ENCODE peak calls at places on chromosomes 5 and 9, in eight cellular contexts. One of them, this sample, is unnamed.

GRCh38 chr9:129108805-129109370 is 1.7 kb downstream of the CRAT start:
- DNase-seq in nephron progenitor cell: no peak
- DNase-seq in CD8-positive, alpha-beta T cell: no peak
- DNase-seq in activated B cell treated with CpG ODN at 0.5 μM for 24 hours: no peak
- DNase-seq in heart right ventricle: no peak
- DNase-seq in Peyer's patch: peak
- DNase-seq in upper lobe of right lung: no peak
- DNase-seq in hepatocyte: no peak
- DNase-seq in this sample: no peak

GRCh38 chr9:94866770-94867169 is 140.3 kb downstream of the AOPEP start:
- DNase-seq in nephron progenitor cell: no peak
- DNase-seq in CD8-positive, alpha-beta T cell: no peak
- DNase-seq in activated B cell treated with CpG ODN at 0.5 μM for 24 hours: no peak
- DNase-seq in heart right ventricle: no peak
- DNase-seq in Peyer's patch: no peak
- DNase-seq in upper lobe of right lung: no peak
- DNase-seq in hepatocyte: no peak
- DNase-seq in this sample: no peak

GRCh38 chr5:131321066-131321465 is 57.2 kb downstream of the CDC42SE2 start:
- DNase-seq in nephron progenitor cell: no peak
- DNase-seq in CD8-positive, alpha-beta T cell: no peak
- DNase-seq in activated B cell treated with CpG ODN at 0.5 μM for 24 hours: no peak
- DNase-seq in heart right ventricle: no peak
- DNase-seq in Peyer's patch: no peak
- DNase-seq in upper lobe of right lung: no peak
- DNase-seq in hepatocyte: no peak
- DNase-seq in this sample: no peak

GRCh38 chr5:172866802-172867748 is 33.0 kb downstream of the ERGIC1 start:
- DNase-seq in nephron progenitor cell: no peak
- DNase-seq in CD8-positive, alpha-beta T cell: no peak
- DNase-seq in activated B cell treated with CpG ODN at 0.5 μM for 24 hours: no peak
- DNase-seq in heart right ventricle: peak
- DNase-seq in Peyer's patch: no peak
- DNase-seq in upper lobe of right lung: no peak
- DNase-seq in hepatocyte: no peak
- DNase-seq in this sample: no peak

GRCh38 chr9:87557996-87558395 is 60.3 kb downstream of the DAPK1 start:
- DNase-seq in nephron progenitor cell: no peak
- DNase-seq in CD8-positive, alpha-beta T cell: no peak
- DNase-seq in activated B cell treated with CpG ODN at 0.5 μM for 24 hours: no peak
- DNase-seq in heart right ventricle: no peak
- DNase-seq in Peyer's patch: no peak
- DNase-seq in upper lobe of right lung: no peak
- DNase-seq in hepatocyte: no peak
- DNase-seq in this sample: peak

GRCh38 chr9:115172105-115172504 is 54.1 kb upstream of the TNC start:
- DNase-seq in nephron progenitor cell: no peak
- DNase-seq in CD8-positive, alpha-beta T cell: no peak
- DNase-seq in activated B cell treated with CpG ODN at 0.5 μM for 24 hours: no peak
- DNase-seq in heart right ventricle: no peak
- DNase-seq in Peyer's patch: no peak
- DNase-seq in upper lobe of right lung: no peak
- DNase-seq in hepatocyte: no peak
- DNase-seq in this sample: no peak

GRCh38 chr9:121711281-121711680 is 59.8 kb downstream of the DAB2IP start:
- DNase-seq in nephron progenitor cell: no peak
- DNase-seq in CD8-positive, alpha-beta T cell: no peak
- DNase-seq in activated B cell treated with CpG ODN at 0.5 μM for 24 hours: no peak
- DNase-seq in heart right ventricle: no peak
- DNase-seq in Peyer's patch: no peak
- DNase-seq in upper lobe of right lung: no peak
- DNase-seq in hepatocyte: no peak
- DNase-seq in this sample: no peak

GRCh38 chr5:103467831-103468230 is 94.8 kb downstream of the NUDT12 start:
- DNase-seq in nephron progenitor cell: no peak
- DNase-seq in CD8-positive, alpha-beta T cell: no peak
- DNase-seq in activated B cell treated with CpG ODN at 0.5 μM for 24 hours: no peak
- DNase-seq in heart right ventricle: no peak
- DNase-seq in Peyer's patch: no peak
- DNase-seq in upper lobe of right lung: no peak
- DNase-seq in hepatocyte: no peak
- DNase-seq in this sample: no peak

DNA sequence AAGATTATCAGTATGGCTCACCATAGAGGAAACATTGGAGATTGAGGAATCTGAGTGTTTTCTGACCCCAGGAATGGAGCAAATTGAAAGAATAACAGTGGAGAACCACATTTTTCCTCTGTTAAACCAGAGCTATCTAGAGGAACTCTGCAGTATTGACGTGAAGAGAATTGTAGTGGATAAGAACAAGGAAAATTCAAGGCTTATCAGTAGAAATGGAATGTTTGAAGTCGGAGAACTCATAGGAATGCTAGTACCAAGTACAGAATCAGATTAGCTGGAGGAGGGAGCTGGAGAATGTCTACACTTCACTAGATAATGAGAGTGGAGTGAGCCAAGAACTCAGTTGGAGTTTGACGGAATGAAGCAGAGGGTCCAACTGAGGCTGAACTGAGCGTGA is 50.3 kb downstream of the SNCAIP start:
- DNase-seq in nephron progenitor cell: no peak
- DNase-seq in CD8-positive, alpha-beta T cell: no peak
- DNase-seq in activated B cell treated with CpG ODN at 0.5 μM for 24 hours: no peak
- DNase-seq in heart right ventricle: no peak
- DNase-seq in Peyer's patch: no peak
- DNase-seq in upper lobe of right lung: no peak
- DNase-seq in hepatocyte: peak
- DNase-seq in this sample: peak
- TF ChIP-seq CTCF in nephron progenitor cell: no peak
- TF ChIP-seq CTCF in CD8-positive, alpha-beta T cell: no peak
- TF ChIP-seq CTCF in activated B cell treated with CpG ODN at 0.5 μM for 24 hours: no peak
- TF ChIP-seq CTCF in heart right ventricle: no peak
- TF ChIP-seq CTCF in Peyer's patch: no peak
- TF ChIP-seq CTCF in upper lobe of right lung: no peak
- TF ChIP-seq CTCF in hepatocyte: no peak
- TF ChIP-seq CTCF in this sample: no peak

DNA sequence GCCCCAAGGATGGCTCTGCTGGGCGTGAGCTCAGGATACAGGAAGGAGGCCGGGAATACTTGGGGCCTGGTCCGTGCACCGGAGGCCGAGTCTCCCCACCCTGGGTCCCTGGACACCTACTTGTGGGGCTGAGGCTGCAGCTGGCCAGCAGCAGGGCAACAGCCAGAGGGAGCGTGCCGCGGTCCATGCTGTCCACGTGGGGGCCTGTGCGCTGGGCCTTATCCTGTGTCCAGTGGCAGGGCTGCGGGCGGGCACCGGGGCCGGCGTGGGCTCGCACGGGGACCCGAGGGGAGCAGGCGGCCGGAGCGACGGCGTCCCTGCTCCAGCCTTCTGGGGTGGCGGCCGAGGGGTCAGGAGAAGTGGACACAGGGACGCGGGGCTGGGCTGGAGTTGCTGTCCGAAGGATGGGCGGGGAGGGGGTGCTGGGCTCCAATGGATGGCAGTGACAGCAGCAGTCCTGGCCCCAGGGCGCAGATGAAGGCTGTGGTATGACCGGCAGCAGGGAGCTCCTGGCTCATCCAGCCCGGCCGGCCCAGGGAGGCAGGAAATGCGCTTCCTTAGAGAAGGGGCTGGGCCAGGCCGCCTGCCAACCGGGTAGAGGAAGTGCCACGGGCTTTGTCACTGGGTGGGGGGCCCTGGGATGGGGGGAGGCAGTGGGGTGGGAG is at the start of gene ENG:
- DNase-seq in nephron progenitor cell: peak
- DNase-seq in CD8-positive, alpha-beta T cell: no peak
- DNase-seq in activated B cell treated with CpG ODN at 0.5 μM for 24 hours: no peak
- DNase-seq in heart right ventricle: peak
- DNase-seq in Peyer's patch: no peak
- DNase-seq in upper lobe of right lung: peak
- DNase-seq in hepatocyte: peak
- DNase-seq in this sample: peak
- TF ChIP-seq CTCF in nephron progenitor cell: no peak
- TF ChIP-seq CTCF in CD8-positive, alpha-beta T cell: no peak
- TF ChIP-seq CTCF in activated B cell treated with CpG ODN at 0.5 μM for 24 hours: no peak
- TF ChIP-seq CTCF in heart right ventricle: no peak
- TF ChIP-seq CTCF in Peyer's patch: no peak
- TF ChIP-seq CTCF in upper lobe of right lung: no peak
- TF ChIP-seq CTCF in hepatocyte: no peak
- TF ChIP-seq CTCF in this sample: peak

GRCh38 chr9:28999057-28999456 is 1425.8 kb upstream of the C9orf72 start:
- DNase-seq in nephron progenitor cell: no peak
- DNase-seq in CD8-positive, alpha-beta T cell: no peak
- DNase-seq in activated B cell treated with CpG ODN at 0.5 μM for 24 hours: no peak
- DNase-seq in heart right ventricle: no peak
- DNase-seq in Peyer's patch: no peak
- DNase-seq in upper lobe of right lung: no peak
- DNase-seq in hepatocyte: no peak
- DNase-seq in this sample: no peak

GRCh38 chr9:28999806-29000205 is 1426.5 kb upstream of the C9orf72 start:
- DNase-seq in nephron progenitor cell: no peak
- DNase-seq in CD8-positive, alpha-beta T cell: no peak
- DNase-seq in activated B cell treated with CpG ODN at 0.5 μM for 24 hours: no peak
- DNase-seq in heart right ventricle: no peak
- DNase-seq in Peyer's patch: no peak
- DNase-seq in upper lobe of right lung: no peak
- DNase-seq in hepatocyte: no peak
- DNase-seq in this sample: no peak

GRCh38 chr9:29006603-29007002 is 1433.3 kb upstream of the C9orf72 start:
- DNase-seq in nephron progenitor cell: no peak
- DNase-seq in CD8-positive, alpha-beta T cell: no peak
- DNase-seq in activated B cell treated with CpG ODN at 0.5 μM for 24 hours: no peak
- DNase-seq in heart right ventricle: no peak
- DNase-seq in Peyer's patch: no peak
- DNase-seq in upper lobe of right lung: no peak
- DNase-seq in hepatocyte: no peak
- DNase-seq in this sample: no peak

GRCh38 chr9:29004988-29005387 is 1431.7 kb upstream of the C9orf72 start:
- DNase-seq in nephron progenitor cell: no peak
- DNase-seq in CD8-positive, alpha-beta T cell: no peak
- DNase-seq in activated B cell treated with CpG ODN at 0.5 μM for 24 hours: no peak
- DNase-seq in heart right ventricle: no peak
- DNase-seq in Peyer's patch: no peak
- DNase-seq in upper lobe of right lung: no peak
- DNase-seq in hepatocyte: no peak
- DNase-seq in this sample: no peak

DNA sequence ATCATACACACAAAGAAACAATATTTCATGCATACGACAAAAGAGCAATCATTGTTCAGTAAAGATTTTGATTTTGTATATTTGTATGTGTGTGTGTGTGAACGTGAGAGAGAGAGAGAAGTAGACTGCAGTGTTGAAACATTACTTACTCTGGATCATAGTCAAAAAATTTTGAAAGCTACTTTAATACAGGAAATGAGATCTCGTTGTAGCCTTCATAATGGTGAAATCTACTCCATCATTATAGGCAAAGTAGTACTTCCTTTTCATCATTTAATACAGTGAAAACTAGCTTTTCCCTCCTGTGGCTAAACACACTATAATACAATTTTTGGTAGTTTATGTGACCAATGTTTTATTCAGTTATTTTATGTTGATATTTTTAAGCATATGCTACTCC is 1427.7 kb upstream of the C9orf72 start:
- DNase-seq in nephron progenitor cell: no peak
- DNase-seq in CD8-positive, alpha-beta T cell: no peak
- DNase-seq in activated B cell treated with CpG ODN at 0.5 μM for 24 hours: no peak
- DNase-seq in heart right ventricle: no peak
- DNase-seq in Peyer's patch: no peak
- DNase-seq in upper lobe of right lung: no peak
- DNase-seq in hepatocyte: no peak
- DNase-seq in this sample: no peak
- TF ChIP-seq CTCF in nephron progenitor cell: no peak
- TF ChIP-seq CTCF in CD8-positive, alpha-beta T cell: no peak
- TF ChIP-seq CTCF in activated B cell treated with CpG ODN at 0.5 μM for 24 hours: no peak
- TF ChIP-seq CTCF in heart right ventricle: no peak
- TF ChIP-seq CTCF in Peyer's patch: no peak
- TF ChIP-seq CTCF in upper lobe of right lung: no peak
- TF ChIP-seq CTCF in hepatocyte: no peak
- TF ChIP-seq CTCF in this sample: no peak

GRCh38 chr5:31854181-31854624 is 215.3 kb downstream of the PDZD2 start:
- DNase-seq in nephron progenitor cell: peak
- DNase-seq in CD8-positive, alpha-beta T cell: peak
- DNase-seq in activated B cell treated with CpG ODN at 0.5 μM for 24 hours: no peak
- DNase-seq in heart right ventricle: peak
- DNase-seq in Peyer's patch: no peak
- DNase-seq in upper lobe of right lung: peak
- DNase-seq in hepatocyte: peak
- DNase-seq in this sample: peak

GRCh38 chr5:31855527-31855862 is 216.6 kb downstream of the PDZD2 start:
- DNase-seq in nephron progenitor cell: no peak
- DNase-seq in CD8-positive, alpha-beta T cell: no peak
- DNase-seq in activated B cell treated with CpG ODN at 0.5 μM for 24 hours: no peak
- DNase-seq in heart right ventricle: no peak
- DNase-seq in Peyer's patch: no peak
- DNase-seq in upper lobe of right lung: no peak
- DNase-seq in hepatocyte: no peak
- DNase-seq in this sample: no peak

GRCh38 chr5:31853398-31854135 is 214.6 kb downstream of the PDZD2 start:
- DNase-seq in nephron progenitor cell: no peak
- DNase-seq in CD8-positive, alpha-beta T cell: no peak
- DNase-seq in activated B cell treated with CpG ODN at 0.5 μM for 24 hours: no peak
- DNase-seq in heart right ventricle: no peak
- DNase-seq in Peyer's patch: no peak
- DNase-seq in upper lobe of right lung: no peak
- DNase-seq in hepatocyte: no peak
- DNase-seq in this sample: no peak

GRCh38 chr5:31851290-31851689 is 212.4 kb downstream of the PDZD2 start:
- DNase-seq in nephron progenitor cell: no peak
- DNase-seq in CD8-positive, alpha-beta T cell: no peak
- DNase-seq in activated B cell treated with CpG ODN at 0.5 μM for 24 hours: no peak
- DNase-seq in heart right ventricle: no peak
- DNase-seq in Peyer's patch: no peak
- DNase-seq in upper lobe of right lung: no peak
- DNase-seq in hepatocyte: no peak
- DNase-seq in this sample: no peak

DNA sequence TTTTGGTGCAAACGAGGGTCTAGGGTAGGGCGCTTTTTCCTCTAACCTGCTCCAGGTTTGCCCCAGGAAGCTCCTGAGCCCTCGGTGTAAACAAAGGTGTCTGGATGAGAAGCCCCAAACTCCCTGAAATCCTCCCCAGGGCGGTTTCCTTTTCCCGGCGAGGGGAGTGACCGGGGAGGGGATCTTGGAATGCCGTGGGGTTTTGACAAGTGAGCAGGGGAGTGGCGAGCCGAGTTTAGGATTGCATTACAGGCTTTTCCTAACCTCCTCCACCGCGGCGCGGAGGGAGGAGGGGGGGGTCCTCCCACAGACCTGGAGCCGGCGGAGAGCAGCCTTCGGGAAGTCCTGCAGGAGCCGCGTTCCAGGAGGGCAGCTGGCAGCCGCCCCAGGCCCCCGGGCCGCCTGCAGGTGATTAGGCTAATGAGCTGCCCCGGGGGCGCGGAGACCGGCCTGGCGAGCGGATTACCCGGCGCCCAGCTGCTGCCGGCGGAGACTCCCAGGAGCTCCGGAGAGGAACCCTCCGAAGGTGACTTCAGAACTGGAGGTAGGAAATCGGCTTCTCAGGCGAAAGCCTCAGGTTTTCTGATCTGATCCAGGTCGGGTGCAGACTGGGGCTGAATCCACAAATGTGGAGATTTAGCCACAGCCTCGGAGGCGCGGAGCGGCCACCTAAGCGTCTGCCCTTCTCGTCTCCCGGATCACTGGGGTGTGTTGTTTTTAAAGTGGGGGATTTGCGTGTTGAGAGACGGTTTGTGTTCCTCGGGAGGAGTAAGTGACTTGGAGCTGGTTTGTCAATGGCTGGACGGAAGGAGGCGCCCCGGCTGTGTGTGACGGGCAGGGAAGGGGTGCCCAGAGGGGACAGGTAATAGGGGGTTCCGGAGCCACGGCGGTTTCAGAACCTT is 215.9 kb downstream of the PDZD2 start:
- DNase-seq in nephron progenitor cell: peak
- DNase-seq in CD8-positive, alpha-beta T cell: peak
- DNase-seq in activated B cell treated with CpG ODN at 0.5 μM for 24 hours: no peak
- DNase-seq in heart right ventricle: peak
- DNase-seq in Peyer's patch: peak
- DNase-seq in upper lobe of right lung: peak
- DNase-seq in hepatocyte: peak
- DNase-seq in this sample: peak
- TF ChIP-seq CTCF in nephron progenitor cell: no peak
- TF ChIP-seq CTCF in CD8-positive, alpha-beta T cell: no peak
- TF ChIP-seq CTCF in activated B cell treated with CpG ODN at 0.5 μM for 24 hours: no peak
- TF ChIP-seq CTCF in heart right ventricle: no peak
- TF ChIP-seq CTCF in Peyer's patch: no peak
- TF ChIP-seq CTCF in upper lobe of right lung: peak
- TF ChIP-seq CTCF in hepatocyte: peak
- TF ChIP-seq CTCF in this sample: no peak